ENCODE peak calls at places on chromosomes 1 and 21, in ten cellular contexts. U is fibroblast of mammary gland; H is cortex of kidney; Z is LHCN-M2; P is EL; F is frontal cortex; X is coronary artery; I is epithelial cell of esophagus; V is glutamatergic neuron; C is Jurkat, Clone E6-1. O is an unnamed sample.

GRCh38 chr1:6948416-6948815 is 163.2 kb downstream of the CAMTA1 start:
- DNase-seq in U (no peak), H (no peak), Z (no peak), P (no peak), F (no peak), X (no peak), I (no peak), V (no peak), C (no peak), O (no peak)

GRCh38 chr1:180769889-180770288 is 138.1 kb downstream of the XPR1 start:
- DNase-seq in U (no peak), H (no peak), Z (no peak), P (no peak), F (no peak), X (no peak), I (no peak), V (no peak), C (no peak), O (no peak)

GRCh38 chr1:229759037-229759435 is 133.0 kb downstream of the URB2 start:
- DNase-seq in U (peak), H (no peak), Z (peak), P (peak), F (no peak), X (no peak), I (no peak), V (no peak), C (no peak), O (no peak)

GRCh38 chr1:81420760-81421159 is 380.0 kb upstream of the ADGRL2 start:
- DNase-seq in U (no peak), H (no peak), Z (no peak), P (no peak), F (no peak), X (no peak), I (no peak), V (no peak), C (no peak), O (no peak)

GRCh38 chr1:153945131-153945794 is 1.3 kb downstream of the DENND4B start:
- DNase-seq in U (peak), H (no peak), Z (peak), P (peak), F (no peak), X (no peak), I (peak), V (no peak), C (peak), O (no peak)

GRCh38 chr1:55378582-55378981 is 163.4 kb upstream of the USP24 start:
- DNase-seq in U (peak), H (no peak), Z (peak), P (no peak), F (no peak), X (no peak), I (peak), V (peak), C (peak), O (peak)

GRCh38 chr1:172950528-172950927 is 100.2 kb downstream of the TNFSF18 start:
- DNase-seq in U (no peak), H (no peak), Z (no peak), P (no peak), F (no peak), X (no peak), I (no peak), V (no peak), C (no peak), O (no peak)

GRCh38 chr1:70528591-70529333 is 117.7 kb downstream of the CTH start:
- DNase-seq in U (peak), H (no peak), Z (peak), P (peak), F (peak), X (no peak), I (peak), V (peak), C (peak), O (peak)

GRCh38 chr1:159970932-159971342 is 16.9 kb upstream of the SLAMF9 start:
- DNase-seq in U (no peak), H (no peak), Z (no peak), P (no peak), F (no peak), X (no peak), I (no peak), V (no peak), C (no peak), O (no peak)

GRCh38 chr1:115545096-115545720 is 96.6 kb upstream of the VANGL1 start:
- DNase-seq in U (no peak), H (no peak), Z (no peak), P (peak), F (no peak), X (no peak), I (no peak), V (no peak), C (no peak), O (no peak)

GRCh38 chr21:31136891-31137290 is 98.6 kb upstream of the KRTAP19-8 start:
- DNase-seq in U (peak), H (no peak), Z (no peak), P (no peak), F (no peak), X (no peak), I (no peak), V (no peak), C (no peak), O (no peak)

GRCh38 chr1:55310517-55310927 is 95.4 kb upstream of the USP24 start:
- DNase-seq in U (peak), H (no peak), Z (peak), P (peak), F (peak), X (no peak), I (peak), V (no peak), C (no peak), O (no peak)

GRCh38 chr1:192544983-192545393 is 30.6 kb upstream of the RGS1 start:
- DNase-seq in U (peak), H (no peak), Z (peak), P (peak), F (no peak), X (no peak), I (peak), V (no peak), C (no peak), O (no peak)

GRCh38 chr21:32929633-32930038 is 96.1 kb upstream of the OLIG2 start:
- DNase-seq in U (no peak), H (no peak), Z (no peak), P (no peak), F (no peak), X (no peak), I (no peak), V (no peak), C (no peak), O (no peak)

GRCh38 chr1:17119744-17120482 is 662 bp upstream of the PADI2 start:
- DNase-seq in U (no peak), H (no peak), Z (no peak), P (no peak), F (peak), X (no peak), I (no peak), V (peak), C (no peak), O (no peak)

GRCh38 chr1:20730690-20731056 is 1.8 kb downstream of the SH2D5 start:
- DNase-seq in U (no peak), H (no peak), Z (no peak), P (no peak), F (no peak), X (no peak), I (no peak), V (no peak), C (no peak), O (peak)

GRCh38 chr1:938088-938683 is 14.5 kb downstream of the SAMD11 start:
- DNase-seq in U (no peak), H (no peak), Z (no peak), P (peak), F (no peak), X (no peak), I (peak), V (no peak), C (no peak), O (no peak)

GRCh38 chr1:230047114-230047865 is 19.7 kb upstream of the GALNT2 start:
- DNase-seq in U (no peak), H (no peak), Z (no peak), P (peak), F (no peak), X (no peak), I (peak), V (no peak), C (no peak), O (no peak)

GRCh38 chr1:192805832-192806323 is 3.0 kb upstream of the RGS2 start:
- DNase-seq in U (peak), H (no peak), Z (peak), P (peak), F (peak), X (no peak), I (peak), V (no peak), C (peak), O (no peak)

O was measured in ecto neural progenitor cell.